ENCODE peak calls at places on chromosome 18, in six cellular contexts. J, A, Z, M, V and I are unnamed samples.

GRCh38 chr18:75183524-75183923 is 25.4 kb downstream of the PTGR3 start:
- DNase-seq in Z (peak), V (no peak), J (no peak), M (no peak), A (no peak), I (no peak)

GRCh38 chr18:3402962-3403585 is 46.9 kb upstream of the TGIF1 start:
- DNase-seq in Z (peak), V (peak), A (no peak), M (no peak), J (no peak), I (no peak)

GRCh38 chr18:7370812-7371211 is 139.9 kb downstream of the LRRC30 start:
- DNase-seq in Z (no peak), J (peak), M (peak), V (no peak), A (no peak), I (peak)

GRCh38 chr18:26383454-26384270 is 157.4 kb downstream of the TAF4B start:
- DNase-seq in M (no peak), A (no peak), Z (peak), V (peak), J (no peak), I (no peak)

GRCh38 chr18:79388043-79388442 is 7.7 kb upstream of the NFATC1 start:
- DNase-seq in V (no peak), M (no peak), Z (no peak), J (no peak), A (no peak), I (no peak)

GRCh38 chr18:6557052-6557451 is 142.3 kb upstream of the L3MBTL4 start:
- DNase-seq in Z (no peak), V (no peak), M (no peak), A (no peak), J (no peak), I (no peak)

GRCh38 chr18:5040476-5040875 is 156.6 kb downstream of the AKAIN1 start:
- DNase-seq in Z (no peak), A (no peak), M (no peak), J (no peak), V (no peak), I (no peak)

GRCh38 chr18:14914126-14914525 is 166.2 kb downstream of the ANKRD30B start:
- DNase-seq in A (no peak), J (no peak), V (no peak), Z (no peak), M (no peak), I (no peak)

GRCh38 chr18:22063077-22063476 is 106.3 kb upstream of the GATA6 start:
- DNase-seq in A (no peak), M (no peak), J (no peak), V (no peak), Z (no peak), I (no peak)

GRCh38 chr18:21740474-21740723 is 193 bp upstream of the MIB1 start:
- DNase-seq in A (peak), Z (peak), J (peak), V (peak), M (peak), I (peak)

DNA sequence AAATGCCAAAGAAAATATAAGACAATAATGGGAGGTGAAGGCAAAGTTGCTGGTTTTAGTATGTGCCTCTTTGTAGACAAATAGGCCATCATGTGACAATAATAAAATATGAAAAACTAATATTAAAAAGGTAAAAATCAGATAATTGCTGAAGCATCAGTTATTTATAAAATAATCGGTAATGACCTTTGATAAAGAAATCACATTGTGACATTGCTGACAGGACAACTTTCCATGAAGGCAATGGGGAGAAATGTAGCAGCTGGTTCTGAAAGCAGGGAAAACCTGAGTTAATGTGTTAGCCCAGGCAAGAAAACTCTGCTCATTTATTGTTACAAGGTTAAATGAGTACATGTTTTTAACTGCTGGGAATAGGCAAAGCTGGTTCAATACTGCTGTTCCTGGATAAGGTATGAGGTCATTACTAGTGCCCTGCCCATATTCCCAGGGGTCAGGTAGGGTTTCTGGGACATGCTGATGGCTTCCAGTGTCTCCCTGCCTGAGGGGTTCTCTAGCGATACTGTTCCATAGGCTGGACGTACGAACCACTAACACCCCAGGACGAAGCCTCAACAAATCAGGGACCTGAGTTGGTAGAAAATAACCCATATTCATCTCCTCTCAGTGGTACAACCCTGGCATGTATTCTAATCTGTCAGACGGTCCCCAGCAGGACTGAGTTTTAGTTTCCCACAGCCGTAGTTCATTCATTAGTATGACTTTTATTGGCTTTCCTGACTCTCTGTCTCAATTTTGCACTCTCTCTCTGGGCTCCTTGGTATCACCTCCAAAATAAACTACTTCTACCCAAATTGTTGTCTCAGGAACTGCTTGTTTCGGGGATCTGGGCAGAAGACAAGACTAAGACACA is 355.9 kb downstream of the TXNL1 start:
- DNase-seq in A (no peak), J (no peak), V (no peak), Z (no peak), M (no peak), I (no peak)
- TF ChIP-seq POLR2A in A (no peak), J (no peak), V (no peak), Z (no peak), M (no peak), I (no peak)

GRCh38 chr18:13438507-13439056 is 220.0 kb downstream of the LDLRAD4 start:
- DNase-seq in M (no peak), A (no peak), V (no peak), J (no peak), Z (no peak), I (no peak)

GRCh38 chr18:13437034-13437433 is 218.5 kb downstream of the LDLRAD4 start:
- DNase-seq in A (no peak), M (no peak), J (no peak), V (no peak), Z (no peak), I (no peak)

GRCh38 chr18:13439475-13439874 is 220.9 kb downstream of the LDLRAD4 start:
- DNase-seq in M (no peak), A (peak), J (no peak), Z (no peak), V (no peak), I (no peak)

GRCh38 chr18:13436596-13436995 is 218.0 kb downstream of the LDLRAD4 start:
- DNase-seq in A (no peak), J (no peak), M (no peak), V (no peak), Z (no peak), I (no peak)

DNA sequence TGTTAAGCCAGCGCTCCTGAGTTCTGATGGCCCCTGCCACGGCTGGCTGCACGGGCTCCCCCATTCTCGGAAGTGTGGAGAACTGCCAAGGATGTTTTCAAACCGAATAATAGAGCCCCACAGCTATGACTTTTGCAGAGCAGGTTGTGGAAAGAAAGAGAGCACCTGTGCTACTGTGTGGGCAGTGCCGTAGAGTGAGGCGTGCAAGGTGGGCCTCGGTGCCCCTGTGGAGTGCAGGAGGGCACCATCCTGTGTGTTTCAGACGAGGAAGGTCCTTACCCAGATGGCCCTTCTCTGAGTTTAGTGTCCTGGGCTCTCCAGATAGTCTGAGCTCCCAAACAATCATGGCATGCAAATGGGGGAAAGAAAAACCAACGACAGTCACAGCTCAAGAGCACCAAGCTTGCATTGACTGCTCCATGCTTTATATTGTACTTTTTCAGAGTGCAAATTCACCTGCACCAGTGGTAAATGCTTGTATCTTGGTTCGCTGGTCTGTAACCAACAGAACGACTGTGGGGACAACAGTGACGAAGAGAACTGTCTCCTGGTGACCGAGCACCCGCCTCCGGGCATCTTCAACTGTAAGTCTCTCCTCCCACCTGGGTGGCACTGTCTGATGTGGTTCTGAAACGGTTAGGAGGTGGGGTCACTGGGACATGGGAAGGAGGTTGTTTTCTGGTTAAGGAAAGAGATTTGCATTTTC is 219.4 kb downstream of the LDLRAD4 start:
- DNase-seq in J (no peak), V (no peak), Z (no peak), M (no peak), A (no peak), I (no peak)
- H3K27ac ChIP-seq in J (no peak), V (no peak), Z (no peak), M (no peak), A (no peak), I (no peak)

DNA sequence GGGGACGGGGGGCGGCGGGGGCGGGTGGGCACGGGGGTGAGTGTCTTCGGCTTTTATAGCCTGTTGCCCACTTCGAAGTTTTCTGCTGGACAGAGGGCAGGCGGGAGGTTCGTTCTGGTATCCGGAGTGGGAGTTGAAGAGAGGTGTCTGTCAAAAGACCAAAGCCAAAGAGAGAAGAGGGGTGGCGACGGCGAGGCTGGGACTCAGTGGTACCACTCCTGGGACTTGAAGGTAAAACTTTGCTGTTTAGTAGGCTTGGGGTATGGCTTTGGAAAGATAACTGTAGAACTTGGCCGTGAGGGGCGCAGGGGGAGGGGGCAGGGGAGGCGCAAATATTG is 215.8 kb upstream of the DTNA start:
- DNase-seq in M (peak), A (no peak), Z (no peak), J (no peak), V (no peak), I (no peak)
- H3K4me3 ChIP-seq in M (peak), A (peak), Z (no peak), J (peak), V (no peak), I (peak)

DNA sequence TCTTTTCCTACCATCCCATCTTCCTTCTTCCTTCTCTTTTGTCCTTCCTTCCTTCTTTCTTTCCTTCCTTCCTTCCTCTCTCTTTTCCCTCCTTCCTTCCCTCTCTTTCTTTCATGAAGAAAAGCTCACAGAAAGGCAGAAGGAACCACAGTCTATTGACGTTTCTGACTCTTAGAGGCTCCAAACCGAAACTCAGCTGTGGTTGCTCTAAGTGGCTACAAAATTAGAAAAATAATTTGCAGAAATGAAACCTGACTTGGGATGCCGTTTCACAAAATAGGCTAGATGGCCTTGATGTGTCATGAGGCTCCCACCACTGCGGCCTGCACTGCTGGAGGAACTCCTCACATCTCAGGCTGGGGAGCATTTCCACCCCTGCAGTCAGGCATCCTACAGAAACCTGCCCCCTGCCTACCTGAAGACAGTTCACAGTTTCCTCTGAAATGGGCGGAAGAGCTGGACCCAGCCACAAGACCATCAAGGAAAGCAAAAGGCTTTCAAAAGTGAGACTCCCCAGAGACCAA is 165.6 kb downstream of the SMAD7 start:
- DNase-seq in A (no peak), J (no peak), Z (no peak), V (no peak), M (no peak), I (peak)
- TF ChIP-seq POLR2A in A (no peak), J (no peak), Z (no peak), V (no peak), M (no peak), I (no peak)

GRCh38 chr18:23547806-23548205 is 38.5 kb downstream of the NPC1 start:
- DNase-seq in A (no peak), V (peak), Z (no peak), M (no peak), J (no peak), I (no peak)
- H3K27ac ChIP-seq in A (peak), V (peak), Z (no peak), M (no peak), J (no peak), I (no peak)

GRCh38 chr18:57440331-57441101 is 5.3 kb downstream of the ONECUT2 start:
- DNase-seq in M (no peak), Z (no peak), J (no peak), V (no peak), A (no peak), I (no peak)

GRCh38 chr18:57439985-57440330 is 4.8 kb downstream of the ONECUT2 start:
- DNase-seq in Z (no peak), A (no peak), J (no peak), M (no peak), V (no peak), I (no peak)

GRCh38 chr18:57439617-57439975 is 4.4 kb downstream of the ONECUT2 start:
- DNase-seq in Z (no peak), M (no peak), V (no peak), A (no peak), J (no peak), I (no peak)

GRCh38 chr18:57443247-57443646 is 8.1 kb downstream of the ONECUT2 start:
- DNase-seq in Z (no peak), V (no peak), A (no peak), J (no peak), M (no peak), I (no peak)

GRCh38 chr18:57441395-57441794 is 6.2 kb downstream of the ONECUT2 start:
- DNase-seq in V (no peak), M (no peak), A (no peak), Z (peak), J (no peak), I (no peak)
- H3K4me3 ChIP-seq in V (no peak), M (no peak), A (no peak), Z (no peak), J (no peak), I (no peak)

DNA sequence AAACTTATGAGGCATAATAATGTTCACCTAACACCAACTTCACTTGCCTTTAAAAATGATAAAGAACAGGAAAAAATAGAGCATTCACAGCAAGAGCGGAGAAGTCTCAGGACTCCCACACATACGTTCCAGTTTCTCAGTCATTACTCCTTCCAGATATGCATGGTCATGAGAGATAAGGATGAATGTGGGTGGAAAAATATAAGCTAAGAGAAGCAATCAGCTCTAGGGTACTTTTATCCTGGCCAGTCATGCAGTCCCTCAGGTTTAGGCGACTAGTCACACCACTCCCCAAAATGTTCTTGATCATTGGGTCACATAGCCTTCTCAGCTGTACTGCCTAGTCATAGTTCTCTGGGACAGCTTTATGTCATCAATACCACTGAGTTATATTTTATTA is 29.2 kb upstream of the CCDC178 start:
- DNase-seq in J (no peak), V (no peak), M (no peak), A (no peak), Z (no peak), I (no peak)
- TF ChIP-seq POLR2A in J (no peak), V (no peak), M (no peak), A (no peak), Z (no peak), I (no peak)

DNA sequence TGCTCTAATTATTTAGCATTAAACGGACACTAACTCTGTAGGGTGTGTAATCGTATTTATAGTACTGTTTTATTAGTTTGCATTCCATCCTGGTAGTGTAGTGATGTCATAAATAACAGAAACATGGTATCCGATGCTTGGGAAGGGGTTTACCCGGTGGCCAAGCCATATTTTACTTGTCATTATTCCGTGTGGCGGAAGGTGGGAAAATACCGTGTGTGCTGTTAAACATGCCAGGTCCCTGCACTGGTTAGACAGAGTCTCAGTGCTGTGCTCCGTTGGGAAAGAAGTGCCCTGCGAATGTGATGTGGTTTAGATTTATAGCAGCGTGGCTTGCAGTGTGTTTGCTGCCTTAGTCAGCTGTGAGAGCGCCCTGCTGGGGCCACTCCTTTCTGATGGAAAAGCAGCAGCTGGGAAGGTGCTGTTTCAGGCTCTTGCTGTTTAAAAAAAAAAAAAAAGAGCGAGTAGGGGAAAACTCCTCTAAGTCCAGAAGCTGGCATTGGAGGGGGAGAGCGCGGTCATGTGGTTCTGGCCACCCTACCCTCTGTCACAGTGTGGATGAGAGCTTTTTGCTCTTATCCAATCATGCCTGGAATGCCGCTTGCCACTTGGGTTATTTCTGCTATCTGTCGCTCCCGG is 211.0 kb downstream of the NEDD4L start:
- DNase-seq in A (no peak), J (peak), Z (peak), M (peak), V (no peak), I (peak)
- H3K27ac ChIP-seq in A (no peak), J (peak), Z (no peak), M (peak), V (no peak), I (peak)